ENCODE peak calls at places on chromosomes 13 and 19, in four cellular contexts. One of them, this sample, is unnamed.

GRCh38 chr19:47493378-47494210 is 9.6 kb upstream of the KPTN start:
- DNase-seq in psoas muscle: peak
- DNase-seq in cardiac muscle cell: no peak
- DNase-seq in dorsolateral prefrontal cortex: no peak
- DNase-seq in this sample: no peak

GRCh38 chr13:52399037-52399436 is 6.9 kb downstream of the THSD1 start:
- DNase-seq in psoas muscle: no peak
- DNase-seq in cardiac muscle cell: no peak
- DNase-seq in dorsolateral prefrontal cortex: no peak
- DNase-seq in this sample: no peak

GRCh38 chr19:29687244-29687896 is 22.1 kb downstream of the PLEKHF1 start:
- DNase-seq in psoas muscle: peak
- DNase-seq in cardiac muscle cell: no peak
- DNase-seq in dorsolateral prefrontal cortex: no peak
- DNase-seq in this sample: no peak

GRCh38 chr19:30421571-30421970 is 49.4 kb downstream of the ZNF536 start:
- DNase-seq in psoas muscle: no peak
- DNase-seq in cardiac muscle cell: no peak
- DNase-seq in dorsolateral prefrontal cortex: no peak
- DNase-seq in this sample: no peak

GRCh38 chr19:58440556-58440955 is 603 bp upstream of the ZNF132 start:
- DNase-seq in psoas muscle: no peak
- DNase-seq in cardiac muscle cell: no peak
- DNase-seq in dorsolateral prefrontal cortex: no peak
- DNase-seq in this sample: no peak

GRCh38 chr19:30097746-30098280 is 155.8 kb downstream of the URI1 start:
- DNase-seq in psoas muscle: peak
- DNase-seq in cardiac muscle cell: no peak
- DNase-seq in dorsolateral prefrontal cortex: peak
- DNase-seq in this sample: no peak

GRCh38 chr19:411723-412355 is 2.9 kb upstream of the C2CD4C start:
- DNase-seq in psoas muscle: peak
- DNase-seq in cardiac muscle cell: no peak
- DNase-seq in dorsolateral prefrontal cortex: peak
- DNase-seq in this sample: peak

GRCh38 chr13:51339952-51340732 is 651 bp downstream of the SERPINE3 start:
- DNase-seq in psoas muscle: no peak
- DNase-seq in cardiac muscle cell: no peak
- DNase-seq in dorsolateral prefrontal cortex: no peak
- DNase-seq in this sample: no peak

GRCh38 chr13:66803013-66803739 is 427.0 kb downstream of the PCDH9 start:
- DNase-seq in psoas muscle: no peak
- DNase-seq in cardiac muscle cell: no peak
- DNase-seq in dorsolateral prefrontal cortex: no peak
- DNase-seq in this sample: no peak

GRCh38 chr13:89401209-89401810 is 1730.1 kb downstream of the SLITRK5 start:
- DNase-seq in psoas muscle: no peak
- DNase-seq in cardiac muscle cell: no peak
- DNase-seq in dorsolateral prefrontal cortex: no peak
- DNase-seq in this sample: no peak

GRCh38 chr13:98142427-98143156 is at the start of gene FARP1:
- DNase-seq in psoas muscle: peak
- DNase-seq in cardiac muscle cell: peak
- DNase-seq in dorsolateral prefrontal cortex: peak
- DNase-seq in this sample: peak

GRCh38 chr19:58386166-58386575 is 898 bp upstream of the RPS5 start:
- DNase-seq in psoas muscle: no peak
- DNase-seq in cardiac muscle cell: no peak
- DNase-seq in dorsolateral prefrontal cortex: no peak
- DNase-seq in this sample: no peak

GRCh38 chr19:40191836-40192646 is 815 bp downstream of the MAP3K10 start:
- DNase-seq in psoas muscle: peak
- DNase-seq in cardiac muscle cell: peak
- DNase-seq in dorsolateral prefrontal cortex: no peak
- DNase-seq in this sample: peak

GRCh38 chr19:42185281-42185680 is 32.2 kb downstream of the DEDD2 start:
- DNase-seq in psoas muscle: no peak
- DNase-seq in cardiac muscle cell: no peak
- DNase-seq in dorsolateral prefrontal cortex: no peak
- DNase-seq in this sample: no peak

GRCh38 chr13:62747629-62748028 is 1332.0 kb upstream of the PCDH20 start:
- DNase-seq in psoas muscle: no peak
- DNase-seq in cardiac muscle cell: no peak
- DNase-seq in dorsolateral prefrontal cortex: no peak
- DNase-seq in this sample: no peak

GRCh38 chr13:75774176-75774575 is 138.0 kb downstream of the LMO7 start:
- DNase-seq in psoas muscle: no peak
- DNase-seq in cardiac muscle cell: no peak
- DNase-seq in dorsolateral prefrontal cortex: no peak
- DNase-seq in this sample: no peak

GRCh38 chr19:42313096-42313839 is at the start of gene TMEM145:
- DNase-seq in psoas muscle: peak
- DNase-seq in cardiac muscle cell: peak
- DNase-seq in dorsolateral prefrontal cortex: peak
- DNase-seq in this sample: peak

GRCh38 chr13:76903544-76904162 is 17.4 kb upstream of the KCTD12 start:
- DNase-seq in psoas muscle: no peak
- DNase-seq in cardiac muscle cell: peak
- DNase-seq in dorsolateral prefrontal cortex: no peak
- DNase-seq in this sample: peak

GRCh38 chr13:44969858-44970484 is 19.3 kb downstream of the NUFIP1 start:
- DNase-seq in psoas muscle: no peak
- DNase-seq in cardiac muscle cell: peak
- DNase-seq in dorsolateral prefrontal cortex: no peak
- DNase-seq in this sample: no peak

GRCh38 chr13:48492123-48493075 is 40.5 kb downstream of the RCBTB2 start:
- DNase-seq in psoas muscle: peak
- DNase-seq in cardiac muscle cell: peak
- DNase-seq in dorsolateral prefrontal cortex: no peak
- DNase-seq in this sample: no peak

GRCh38 chr13:47076536-47076935 is 179.7 kb upstream of the HTR2A start:
- DNase-seq in psoas muscle: no peak
- DNase-seq in cardiac muscle cell: no peak
- DNase-seq in dorsolateral prefrontal cortex: no peak
- DNase-seq in this sample: no peak

GRCh38 chr19:18704054-18704453 is 20.6 kb downstream of the CRTC1 start:
- DNase-seq in psoas muscle: no peak
- DNase-seq in cardiac muscle cell: no peak
- DNase-seq in dorsolateral prefrontal cortex: no peak
- DNase-seq in this sample: no peak

GRCh38 chr13:97631158-97631557 is 197.2 kb downstream of the RAP2A start:
- DNase-seq in psoas muscle: peak
- DNase-seq in cardiac muscle cell: no peak
- DNase-seq in dorsolateral prefrontal cortex: no peak
- DNase-seq in this sample: no peak

GRCh38 chr19:11535792-11536595 is 2.7 kb upstream of the CNN1 start:
- DNase-seq in psoas muscle: peak
- DNase-seq in cardiac muscle cell: peak
- DNase-seq in dorsolateral prefrontal cortex: peak
- DNase-seq in this sample: peak

GRCh38 chr19:32339988-32340874 is 5.2 kb upstream of the ZNF507 start:
- DNase-seq in psoas muscle: peak
- DNase-seq in cardiac muscle cell: peak
- DNase-seq in dorsolateral prefrontal cortex: no peak
- DNase-seq in this sample: peak

GRCh38 chr19:47411101-47411500 is 8.2 kb downstream of the MEIS3 start:
- DNase-seq in psoas muscle: no peak
- DNase-seq in cardiac muscle cell: no peak
- DNase-seq in dorsolateral prefrontal cortex: no peak
- DNase-seq in this sample: no peak

GRCh38 chr13:37175996-37176395 is 70.5 kb upstream of the CSNK1A1L start:
- DNase-seq in psoas muscle: no peak
- DNase-seq in cardiac muscle cell: no peak
- DNase-seq in dorsolateral prefrontal cortex: no peak
- DNase-seq in this sample: no peak

GRCh38 chr13:38685974-38686571 is 804 bp upstream of the FREM2 start:
- DNase-seq in psoas muscle: no peak
- DNase-seq in cardiac muscle cell: peak
- DNase-seq in dorsolateral prefrontal cortex: no peak
- DNase-seq in this sample: no peak

GRCh38 chr13:41544824-41545707 is 87.7 kb downstream of the RGCC start:
- DNase-seq in psoas muscle: no peak
- DNase-seq in cardiac muscle cell: no peak
- DNase-seq in dorsolateral prefrontal cortex: no peak
- DNase-seq in this sample: no peak

GRCh38 chr19:17931532-17932191 is 1.2 kb upstream of the CCDC124 start:
- DNase-seq in psoas muscle: no peak
- DNase-seq in cardiac muscle cell: peak
- DNase-seq in dorsolateral prefrontal cortex: no peak
- DNase-seq in this sample: no peak

GRCh38 chr13:38686635-38687245 is at the start of gene FREM2:
- DNase-seq in psoas muscle: peak
- DNase-seq in cardiac muscle cell: peak
- DNase-seq in dorsolateral prefrontal cortex: peak
- DNase-seq in this sample: peak

GRCh38 chr13:21034602-21035190 is 26.7 kb downstream of the LATS2 start:
- DNase-seq in psoas muscle: no peak
- DNase-seq in cardiac muscle cell: peak
- DNase-seq in dorsolateral prefrontal cortex: no peak
- DNase-seq in this sample: no peak

GRCh38 chr19:58317481-58318072 is 9.2 kb upstream of the ZSCAN22 start:
- DNase-seq in psoas muscle: no peak
- DNase-seq in cardiac muscle cell: peak
- DNase-seq in dorsolateral prefrontal cortex: no peak
- DNase-seq in this sample: no peak

GRCh38 chr13:86581711-86582110 is 782.5 kb upstream of the SLITRK6 start:
- DNase-seq in psoas muscle: no peak
- DNase-seq in cardiac muscle cell: no peak
- DNase-seq in dorsolateral prefrontal cortex: no peak
- DNase-seq in this sample: no peak

GRCh38 chr19:51327066-51327985 is 14.6 kb downstream of the VSIG10L start:
- DNase-seq in psoas muscle: no peak
- DNase-seq in cardiac muscle cell: peak
- DNase-seq in dorsolateral prefrontal cortex: no peak
- DNase-seq in this sample: peak

GRCh38 chr13:106008540-106008939 is 526.9 kb downstream of the EFNB2 start:
- DNase-seq in psoas muscle: no peak
- DNase-seq in cardiac muscle cell: no peak
- DNase-seq in dorsolateral prefrontal cortex: no peak
- DNase-seq in this sample: no peak

GRCh38 chr13:106001443-106001842 is 534.0 kb downstream of the EFNB2 start:
- DNase-seq in psoas muscle: no peak
- DNase-seq in cardiac muscle cell: no peak
- DNase-seq in dorsolateral prefrontal cortex: no peak
- DNase-seq in this sample: no peak

GRCh38 chr13:105998233-105998550 is 537.3 kb downstream of the EFNB2 start:
- DNase-seq in psoas muscle: no peak
- DNase-seq in cardiac muscle cell: no peak
- DNase-seq in dorsolateral prefrontal cortex: no peak
- DNase-seq in this sample: no peak

GRCh38 chr13:106007156-106007555 is 528.3 kb downstream of the EFNB2 start:
- DNase-seq in psoas muscle: no peak
- DNase-seq in cardiac muscle cell: no peak
- DNase-seq in dorsolateral prefrontal cortex: no peak
- DNase-seq in this sample: no peak

GRCh38 chr13:106003651-106004050 is 531.8 kb downstream of the EFNB2 start:
- DNase-seq in psoas muscle: no peak
- DNase-seq in cardiac muscle cell: no peak
- DNase-seq in dorsolateral prefrontal cortex: no peak
- DNase-seq in this sample: no peak
- TF ChIP-seq CTCF in psoas muscle: no peak
- TF ChIP-seq CTCF in cardiac muscle cell: no peak
- TF ChIP-seq CTCF in dorsolateral prefrontal cortex: no peak
- TF ChIP-seq CTCF in this sample: no peak

GRCh38 chr19:45691516-45692186 is at the start of gene SNRPD2:
- DNase-seq in psoas muscle: peak
- DNase-seq in cardiac muscle cell: peak
- DNase-seq in dorsolateral prefrontal cortex: peak
- DNase-seq in this sample: peak
- TF ChIP-seq CTCF in psoas muscle: no peak
- TF ChIP-seq CTCF in cardiac muscle cell: no peak
- TF ChIP-seq CTCF in dorsolateral prefrontal cortex: no peak
- TF ChIP-seq CTCF in this sample: no peak

GRCh38 chr19:55418185-55418584 is 10.6 kb upstream of the UBE2S start:
- DNase-seq in psoas muscle: no peak
- DNase-seq in cardiac muscle cell: peak
- DNase-seq in dorsolateral prefrontal cortex: peak
- DNase-seq in this sample: peak
- TF ChIP-seq CTCF in psoas muscle: peak
- TF ChIP-seq CTCF in cardiac muscle cell: peak
- TF ChIP-seq CTCF in dorsolateral prefrontal cortex: peak
- TF ChIP-seq CTCF in this sample: peak

GRCh38 chr13:59842507-59842906 is 321.2 kb downstream of the DIAPH3 start:
- DNase-seq in psoas muscle: no peak
- DNase-seq in cardiac muscle cell: no peak
- DNase-seq in dorsolateral prefrontal cortex: no peak
- DNase-seq in this sample: no peak

GRCh38 chr13:59843040-59843439 is 320.7 kb downstream of the DIAPH3 start:
- DNase-seq in psoas muscle: no peak
- DNase-seq in cardiac muscle cell: no peak
- DNase-seq in dorsolateral prefrontal cortex: no peak
- DNase-seq in this sample: no peak

GRCh38 chr13:59846845-59847620 is 316.7 kb downstream of the DIAPH3 start:
- DNase-seq in psoas muscle: no peak
- DNase-seq in cardiac muscle cell: no peak
- DNase-seq in dorsolateral prefrontal cortex: no peak
- DNase-seq in this sample: no peak
- TF ChIP-seq CTCF in psoas muscle: no peak
- TF ChIP-seq CTCF in cardiac muscle cell: peak
- TF ChIP-seq CTCF in dorsolateral prefrontal cortex: no peak
- TF ChIP-seq CTCF in this sample: no peak

DNA sequence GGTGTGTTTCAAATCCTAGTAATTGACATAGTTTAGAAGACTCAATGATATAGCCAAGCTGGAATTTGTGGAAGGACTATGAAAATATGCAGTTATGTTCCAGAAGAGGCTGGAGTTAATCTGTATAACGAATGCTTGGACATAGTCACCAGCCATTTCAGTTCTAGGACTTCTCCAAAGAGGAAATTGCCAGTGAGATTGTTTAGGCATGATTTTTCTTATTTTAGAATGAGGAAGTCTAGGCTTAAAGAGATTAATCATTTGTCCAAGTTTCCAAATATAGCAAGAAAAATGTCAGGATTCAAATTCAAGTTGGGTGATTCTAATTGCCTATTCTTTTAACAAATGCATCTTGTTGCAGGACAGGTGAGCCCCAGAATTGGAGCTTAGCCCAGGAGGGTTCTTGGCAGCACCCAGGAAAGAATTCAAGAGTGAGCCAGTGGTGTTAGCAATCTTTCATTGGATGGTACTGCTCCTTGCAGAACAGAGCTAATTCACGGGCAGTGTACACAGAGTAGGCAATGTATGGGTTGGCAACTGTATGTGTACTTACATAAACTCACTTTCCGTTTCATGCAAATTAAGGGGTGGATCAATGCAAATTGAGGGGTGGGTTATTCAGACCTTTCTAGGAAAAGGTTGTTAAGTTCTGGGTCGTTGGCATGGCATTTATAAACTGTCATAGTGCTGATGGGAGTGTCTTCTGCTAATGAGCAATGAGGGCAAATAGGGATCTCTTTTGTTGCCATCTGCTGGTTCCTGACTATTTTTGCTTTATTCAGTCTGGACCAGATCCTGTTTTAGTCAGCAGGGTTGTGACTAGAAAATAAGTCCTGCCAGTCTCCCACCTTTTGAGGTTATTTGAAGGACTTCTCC is 763.2 kb upstream of the SLITRK1 start:
- DNase-seq in psoas muscle: no peak
- DNase-seq in cardiac muscle cell: no peak
- DNase-seq in dorsolateral prefrontal cortex: no peak
- DNase-seq in this sample: no peak
- TF ChIP-seq CTCF in psoas muscle: no peak
- TF ChIP-seq CTCF in cardiac muscle cell: no peak
- TF ChIP-seq CTCF in dorsolateral prefrontal cortex: no peak
- TF ChIP-seq CTCF in this sample: no peak